ENCODE peak calls at places on chromosomes 1 and 21, in ten cellular contexts. A, H, E, S, V, P, M, K, G and D are unnamed samples.

GRCh38 chr1:208216062-208216461 is 28.1 kb downstream of the PLXNA2 start:
- ATAC-seq in A (no peak), H (no peak), E (no peak), S (no peak), V (no peak), P (no peak), M (no peak), K (no peak), G (no peak), D (no peak)

GRCh38 chr1:71919812-71920509 is 362.4 kb downstream of the NEGR1 start:
- ATAC-seq in A (no peak), H (no peak), E (peak; percentile 24), S (no peak), V (no peak), P (no peak), M (no peak), K (no peak), G (no peak), D (no peak)

GRCh38 chr1:68706639-68707317 is 209.9 kb upstream of the DEPDC1 start:
- ATAC-seq in A (no peak), H (no peak), E (no peak), S (no peak), V (no peak), P (no peak), M (no peak), K (no peak), G (no peak), D (no peak)

GRCh38 chr1:116805398-116805797 is 51.2 kb downstream of the CD2 start:
- ATAC-seq in A (no peak), H (no peak), E (no peak), S (no peak), V (no peak), P (no peak), M (no peak), K (no peak), G (no peak), D (no peak)

GRCh38 chr1:76940586-76941335 is 73.5 kb downstream of the ST6GALNAC5 start:
- ATAC-seq in A (no peak), H (no peak), E (no peak), S (no peak), V (no peak), P (no peak), M (no peak), K (no peak), G (no peak), D (no peak)

GRCh38 chr1:44423706-44424546 is 18.9 kb downstream of the RNF220 start:
- ATAC-seq in A (no peak), H (no peak), E (peak; percentile 93), S (peak; percentile 97), V (no peak), P (peak; percentile 91), M (peak; percentile 43), K (peak; percentile 91), G (peak; percentile 85), D (peak; percentile 86)

GRCh38 chr1:86798608-86799291 is 94.4 kb downstream of the SH3GLB1 start:
- ATAC-seq in A (no peak), H (no peak), E (no peak), S (no peak), V (no peak), P (no peak), M (no peak), K (no peak), G (no peak), D (no peak)

GRCh38 chr1:212293579-212293978 is 8.4 kb downstream of the PPP2R5A start:
- ATAC-seq in A (no peak), H (no peak), E (peak; percentile 47), S (peak; percentile 47), V (no peak), P (peak; percentile 11), M (no peak), K (no peak), G (no peak), D (no peak)

GRCh38 chr1:243748706-243749283 is 101.2 kb downstream of the AKT3 start:
- ATAC-seq in A (peak; percentile 99), H (peak; percentile 94), E (peak; percentile 85), S (peak; percentile 100), V (peak; percentile 99), P (peak; percentile 100), M (peak; percentile 98), K (peak; percentile 90), G (peak; percentile 89), D (peak; percentile 75)

GRCh38 chr21:26389971-26390641 is 183.0 kb downstream of the CYYR1 start:
- ATAC-seq in A (no peak), H (no peak), E (no peak), S (no peak), V (peak; percentile 77), P (peak; percentile 74), M (no peak), K (no peak), G (no peak), D (no peak)

GRCh38 chr1:195591917-195592672 is 1016.1 kb downstream of the KCNT2 start:
- ATAC-seq in A (no peak), H (no peak), E (no peak), S (no peak), V (peak; percentile 75), P (peak; percentile 85), M (no peak), K (no peak), G (no peak), D (no peak)

GRCh38 chr1:195030793-195031192 is 1577.4 kb downstream of the KCNT2 start:
- ATAC-seq in A (no peak), H (no peak), E (no peak), S (no peak), V (no peak), P (no peak), M (no peak), K (peak; percentile 27), G (peak; percentile 29), D (no peak)

GRCh38 chr1:9066945-9067807 is 2.3 kb downstream of the SLC2A5 start:
- ATAC-seq in A (no peak), H (no peak), E (peak; percentile 89), S (peak; percentile 73), V (no peak), P (peak; percentile 79), M (no peak), K (peak; percentile 71), G (peak; percentile 57), D (peak; percentile 73)

GRCh38 chr1:9071554-9072235 is 2.3 kb upstream of the SLC2A5 start:
- ATAC-seq in A (no peak), H (no peak), E (no peak), S (no peak), V (no peak), P (no peak), M (no peak), K (no peak), G (peak; percentile 45), D (no peak)

GRCh38 chr1:9068971-9069323 is 488 bp downstream of the SLC2A5 start:
- ATAC-seq in A (no peak), H (no peak), E (no peak), S (no peak), V (no peak), P (no peak), M (no peak), K (no peak), G (no peak), D (peak; percentile 24)

GRCh38 chr1:9070421-9071015 is 1.1 kb upstream of the SLC2A5 start:
- ATAC-seq in A (no peak), H (no peak), E (no peak), S (no peak), V (no peak), P (no peak), M (no peak), K (no peak), G (no peak), D (no peak)

GRCh38 chr1:9069324-9070100 is at the start of gene SLC2A5:
- ATAC-seq in A (no peak), H (no peak), E (peak; percentile 67), S (peak; percentile 63), V (no peak), P (no peak), M (no peak), K (peak; percentile 70), G (peak; percentile 23), D (peak; percentile 61)
- H3K27ac ChIP-seq in A (no peak within 1 kb of the TSS), H (no peak within 1 kb of the TSS), E (no peak within 1 kb of the TSS), S (no peak within 1 kb of the TSS), V (no peak within 1 kb of the TSS), P (no peak within 1 kb of the TSS), M (no peak within 1 kb of the TSS), K (peak within 1 kb of the TSS; percentile 19), G (no peak within 1 kb of the TSS), D (peak within 1 kb of the TSS; percentile 84)

GRCh38 chr1:241582921-241583321 is 50.7 kb downstream of the KMO start:
- ATAC-seq in A (no peak), H (no peak), E (no peak), S (peak; percentile 89), V (no peak), P (no peak), M (no peak), K (peak; percentile 73), G (no peak), D (peak; percentile 31)
- H3K27ac ChIP-seq in A (no peak overlapping the region), H (no peak overlapping the region), E (no peak overlapping the region), S (no peak overlapping the region), V (no peak overlapping the region), P (no peak overlapping the region), M (no peak overlapping the region), K (no peak overlapping the region), G (no peak overlapping the region), D (no peak overlapping the region)

GRCh38 chr1:41429641-41430035 is 54.8 kb downstream of the EDN2 start:
- ATAC-seq in A (no peak), H (no peak), E (no peak), S (no peak), V (no peak), P (no peak), M (no peak), K (no peak), G (no peak), D (no peak)
- H3K27ac ChIP-seq in A (no peak overlapping the region), H (no peak overlapping the region), E (no peak overlapping the region), S (no peak overlapping the region), V (no peak overlapping the region), P (no peak overlapping the region), M (no peak overlapping the region), K (no peak overlapping the region), G (no peak overlapping the region), D (no peak overlapping the region)

GRCh38 chr1:153628638-153629342 is 556 bp downstream of the S100A1 start:
- ATAC-seq in A (no peak), H (no peak), E (no peak), S (no peak), V (no peak), P (no peak), M (no peak), K (no peak), G (no peak), D (no peak)
- H3K27ac ChIP-seq in A (no peak overlapping the region), H (no peak overlapping the region), E (peak overlapping the region; percentile 75), S (no peak overlapping the region), V (no peak overlapping the region), P (no peak overlapping the region), M (no peak overlapping the region), K (peak overlapping the region; percentile 6), G (no peak overlapping the region), D (peak overlapping the region; percentile 83)

DNA sequence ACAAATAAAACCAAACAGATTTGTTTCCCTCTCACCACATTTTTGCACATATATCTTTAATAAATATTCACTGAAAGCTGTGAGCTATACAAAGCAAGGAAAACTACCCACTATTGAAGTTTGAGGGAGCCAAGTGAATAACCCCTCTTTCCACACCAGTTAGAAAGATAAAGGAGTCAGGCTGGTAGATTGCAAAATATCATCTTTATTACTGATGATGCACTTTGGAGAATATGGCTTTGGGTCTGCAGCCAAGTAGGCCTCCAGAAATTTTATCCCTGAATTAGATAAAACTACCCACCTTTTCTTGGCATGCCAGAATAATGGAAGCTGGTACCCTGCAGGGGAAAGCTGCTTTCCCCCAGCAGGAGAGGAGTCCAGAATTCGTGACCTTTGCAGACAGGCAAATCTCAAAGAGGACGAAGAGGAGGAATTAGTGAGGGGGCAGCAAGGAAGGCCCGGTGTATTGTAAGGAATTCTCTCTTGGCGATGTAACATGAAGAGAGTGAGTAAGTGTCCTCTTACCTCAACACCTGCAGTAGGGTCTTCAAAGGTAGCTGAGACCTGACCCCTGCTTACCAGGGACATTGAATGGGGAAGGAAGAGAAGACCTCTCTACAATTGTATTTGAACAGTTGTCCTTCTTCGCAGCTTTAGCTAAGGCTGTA is 84.7 kb downstream of the LRRC8D start:
- ATAC-seq in A (no peak), H (no peak), E (no peak), S (no peak), V (no peak), P (peak; percentile 35), M (no peak), K (no peak), G (no peak), D (no peak)
- H3K27ac ChIP-seq in A (no peak overlapping the region), H (no peak overlapping the region), E (no peak overlapping the region), S (no peak overlapping the region), V (no peak overlapping the region), P (peak overlapping the region; percentile 89), M (no peak overlapping the region), K (no peak overlapping the region), G (no peak overlapping the region), D (no peak overlapping the region)